ENCODE peak calls at places on chromosomes 4 and X, in seven cellular contexts. D is testis; S is GM20000; E is A549; F is GM12878; X is CD8-positive, alpha-beta T cell; O is lower lobe of right lung. Z is an unnamed sample.
A peak's percentile ranks its signal among the peaks of the same experiment; 100 is the strongest.

GRCh38 chr4:65880594-65880993 is 210.3 kb upstream of the EPHA5 start:
- DNase-seq in D (no peak), S (no peak), E (no peak), F (no peak), X (no peak), O (no peak), Z (no peak)

GRCh38 chr4:150789864-150790263 is 207.9 kb downstream of the MAB21L2 start:
- DNase-seq in D (no peak), S (no peak), E (no peak), F (no peak), X (no peak), O (no peak), Z (no peak)

GRCh38 chrX:101219840-101220191 is 230 bp downstream of the DRP2 start:
- DNase-seq in D (no peak), S (no peak), E (no peak), F (no peak), X (no peak), O (no peak), Z (no peak)

GRCh38 chr4:133275246-133275645 is 126.2 kb downstream of the PCDH10 start:
- DNase-seq in D (no peak), S (no peak), E (no peak), F (no peak), X (no peak), O (no peak), Z (no peak)

GRCh38 chr4:77358315-77358928 is 201.4 kb downstream of the CCNG2 start:
- DNase-seq in D (peak; percentile 14), S (peak; percentile 57), E (peak; percentile 8), F (no peak), X (no peak), O (no peak), Z (peak; percentile 40)

GRCh38 chr4:12562016-12562415 is 922.1 kb downstream of the RAB28 start:
- DNase-seq in D (no peak), S (no peak), E (no peak), F (no peak), X (no peak), O (no peak), Z (no peak)

GRCh38 chrX:47217121-47217851 is 1.2 kb upstream of the CDK16 start:
- DNase-seq in D (no peak), S (no peak), E (no peak), F (no peak), X (no peak), O (peak; percentile 50), Z (no peak)

GRCh38 chr4:3369781-3370660 is 71.7 kb upstream of the HGFAC start:
- DNase-seq in D (peak; percentile 45), S (peak; percentile 51), E (no peak), F (no peak), X (no peak), O (peak; percentile 45), Z (peak; percentile 38)

GRCh38 chr4:52716364-52717151 is 34.7 kb downstream of the ERVMER34-1 start:
- DNase-seq in D (no peak), S (no peak), E (no peak), F (no peak), X (no peak), O (no peak), Z (no peak)

GRCh38 chrX:42456301-42456700 is 321.7 kb downstream of the PPP1R2C start:
- DNase-seq in D (no peak), S (no peak), E (no peak), F (no peak), X (no peak), O (peak; percentile 28), Z (no peak)

GRCh38 chr4:78863991-78864390 is 75.2 kb downstream of the PAQR3 start:
- DNase-seq in D (no peak), S (no peak), E (no peak), F (no peak), X (no peak), O (no peak), Z (no peak)

GRCh38 chrX:3939967-3940610 is 226.6 kb upstream of the PRKX start:
- DNase-seq in D (no peak), S (peak; percentile 6), E (peak; percentile 11), F (no peak), X (no peak), O (no peak), Z (peak; percentile 28)

GRCh38 chr4:14961292-14961691 is 41.0 kb upstream of the CPEB2 start:
- DNase-seq in D (no peak), S (no peak), E (no peak), F (no peak), X (no peak), O (no peak), Z (no peak)

GRCh38 chr4:169484485-169484884 is 127.9 kb downstream of the NEK1 start:
- DNase-seq in D (peak; percentile 26), S (no peak), E (peak; percentile 3), F (no peak), X (no peak), O (no peak), Z (no peak)

GRCh38 chr4:184893836-184894571 is 68.2 kb upstream of the ACSL1 start:
- DNase-seq in D (no peak), S (no peak), E (no peak), F (no peak), X (no peak), O (no peak), Z (no peak)

GRCh38 chrX:130575831-130576404 is 174.1 kb downstream of the RBMX2 start:
- DNase-seq in D (peak; percentile 37), S (peak; percentile 23), E (peak; percentile 51), F (no peak), X (no peak), O (peak; percentile 41), Z (peak; percentile 38)

GRCh38 chr4:88792268-88792781 is 94.7 kb upstream of the NAP1L5 start:
- DNase-seq in D (no peak), S (no peak), E (peak; percentile 9), F (peak; percentile 16), X (no peak), O (no peak), Z (peak; percentile 8)

GRCh38 chr4:145178740-145179139 is 1.6 kb downstream of the OTUD4 start:
- DNase-seq in D (no peak), S (peak; percentile 42), E (no peak), F (no peak), X (no peak), O (no peak), Z (peak; percentile 26)

GRCh38 chr4:72312032-72312650 is 256.9 kb downstream of the ADAMTS3 start:
- DNase-seq in D (peak; percentile 78), S (no peak), E (peak; percentile 40), F (no peak), X (no peak), O (peak; percentile 44), Z (no peak)

GRCh38 chr4:152735302-152735917 is 44.1 kb downstream of the TIGD4 start:
- DNase-seq in D (no peak), S (peak; percentile 53), E (peak; percentile 9), F (peak; percentile 32), X (no peak), O (no peak), Z (peak; percentile 53)
- TF ChIP-seq CTCF in D (peak; percentile 23), S (peak; percentile 10), E (peak; percentile 61), F (peak; percentile 71), X (peak; percentile 37), O (peak; percentile 51), Z (peak; percentile 47)

GRCh38 chrX:20595928-20596550 is 329.3 kb upstream of the RPS6KA3 start:
- DNase-seq in D (no peak), S (no peak), E (no peak), F (no peak), X (no peak), O (no peak), Z (no peak)

GRCh38 chrX:20593836-20594235 is 327.1 kb upstream of the RPS6KA3 start:
- DNase-seq in D (no peak), S (no peak), E (no peak), F (no peak), X (no peak), O (no peak), Z (no peak)

GRCh38 chrX:20596856-20597255 is 330.1 kb upstream of the RPS6KA3 start:
- DNase-seq in D (no peak), S (no peak), E (no peak), F (no peak), X (no peak), O (no peak), Z (no peak)

GRCh38 chrX:20593402-20593801 is 326.7 kb upstream of the RPS6KA3 start:
- DNase-seq in D (no peak), S (no peak), E (no peak), F (no peak), X (no peak), O (no peak), Z (no peak)

DNA sequence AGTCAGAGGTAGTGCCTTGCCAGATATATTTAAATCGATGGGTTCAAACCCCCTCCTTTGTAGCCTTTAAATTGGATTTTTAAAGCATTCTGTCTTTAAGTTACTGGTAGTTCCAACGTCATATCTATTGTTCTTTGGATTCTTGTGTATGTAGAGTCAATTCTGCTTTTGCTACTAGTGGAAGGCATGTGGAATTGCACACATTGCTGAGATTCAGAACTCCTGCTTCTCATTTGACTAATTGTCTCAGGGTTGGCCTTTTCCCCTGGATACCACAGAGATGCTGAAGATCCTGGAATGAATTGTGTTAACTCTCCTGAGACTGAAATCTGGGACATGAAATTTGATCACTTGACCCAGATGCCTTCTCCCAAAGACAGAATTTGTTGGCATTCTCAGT is 328.3 kb upstream of the RPS6KA3 start:
- DNase-seq in D (no peak), S (no peak), E (peak; percentile 9), F (no peak), X (no peak), O (no peak), Z (no peak)
- TF ChIP-seq CTCF in D (no peak), S (no peak), E (no peak), F (no peak), X (no peak), O (no peak), Z (no peak)

DNA sequence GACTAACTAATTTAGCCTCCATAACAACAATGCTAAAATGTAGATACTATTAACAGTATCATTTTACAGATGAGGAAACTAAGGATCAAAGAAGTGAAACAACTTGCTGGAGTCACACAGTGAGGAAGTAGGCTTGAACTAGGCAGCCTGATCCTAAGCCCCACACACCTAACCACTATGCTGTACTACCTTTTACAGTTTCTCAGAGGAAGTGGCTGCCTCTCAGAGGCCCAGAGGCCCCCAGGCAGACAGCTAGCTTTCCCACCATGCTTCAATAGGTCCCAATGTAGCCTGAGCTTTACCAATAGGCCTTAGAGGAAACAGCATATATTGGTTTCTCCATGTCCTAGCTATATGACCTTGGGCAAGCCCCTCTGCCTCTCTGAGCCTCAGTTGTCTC is 69.4 kb upstream of the PJA1 start:
- DNase-seq in D (no peak), S (no peak), E (no peak), F (no peak), X (no peak), O (no peak), Z (no peak)
- TF ChIP-seq CTCF in D (no peak), S (no peak), E (no peak), F (no peak), X (no peak), O (no peak), Z (no peak)

DNA sequence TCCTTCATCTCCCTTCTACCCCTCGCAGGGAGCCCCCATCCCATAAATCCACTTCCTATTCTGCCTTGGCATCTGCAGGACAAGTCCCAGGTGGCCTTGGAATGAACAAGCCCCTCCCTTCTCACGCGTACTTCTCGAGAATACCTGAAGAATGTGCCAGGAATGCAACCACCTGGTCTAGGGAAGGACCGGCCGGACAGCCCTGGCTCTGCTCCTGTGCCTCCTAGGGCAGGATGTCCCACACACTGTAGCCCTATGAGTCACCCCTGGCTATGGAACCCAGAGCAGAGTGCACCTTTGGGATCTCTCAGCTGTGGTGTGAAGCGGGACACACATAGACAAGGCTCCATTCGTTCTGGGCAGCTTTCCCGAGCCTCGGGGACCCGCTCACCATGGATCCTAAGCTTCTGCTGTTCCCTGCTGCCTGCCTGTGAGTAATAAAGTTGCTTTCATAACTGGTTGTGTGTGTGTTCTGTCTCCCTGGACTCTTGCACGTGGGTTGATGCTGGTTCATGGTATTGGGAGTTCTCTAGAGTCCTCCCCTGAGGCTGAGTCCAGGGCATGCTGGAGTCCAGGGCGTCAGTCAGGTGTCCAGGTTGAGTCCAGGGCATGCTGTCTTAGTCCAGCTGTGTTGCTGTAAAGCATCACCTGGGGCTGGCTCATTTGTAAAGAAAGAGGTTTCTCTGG is 7.6 kb upstream of the PDE6B start:
- DNase-seq in D (no peak), S (no peak), E (no peak), F (no peak), X (no peak), O (peak; percentile 64), Z (no peak)
- TF ChIP-seq CTCF in D (no peak), S (no peak), E (no peak), F (no peak), X (no peak), O (no peak), Z (no peak)

Z was measured in GM10248.